ENCODE peak calls at places on chromosomes 2 and 18, in eight cellular contexts. M, U, R, O, S, F, V and T are unnamed samples. For H3K27me3, the result is how much of the 10 kb centered on the place peaks cover.

GRCh38 chr2:166106431-166107015 is 21.3 kb downstream of the SCN1A start:
- DNase-seq in O (no peak), F (no peak), R (peak), U (no peak), M (no peak), S (no peak), V (no peak), T (no peak)

GRCh38 chr18:5584751-5585417 is 41.1 kb upstream of the EPB41L3 start:
- DNase-seq in U (no peak), R (peak), M (no peak), S (no peak), V (no peak), O (no peak), F (no peak), T (no peak)

GRCh38 chr2:85888745-85889647 is at the start of gene ST3GAL5:
- DNase-seq in O (peak), U (peak), S (peak), R (peak), F (peak), M (peak), V (peak), T (peak)

GRCh38 chr2:64276417-64277095 is 132.3 kb upstream of the PELI1 start:
- DNase-seq in F (no peak), M (no peak), S (no peak), U (no peak), V (no peak), O (no peak), R (peak), T (no peak)

GRCh38 chr2:185947722-185948121 is 209.1 kb downstream of the FSIP2 start:
- DNase-seq in V (no peak), U (no peak), S (no peak), M (no peak), R (no peak), F (no peak), O (no peak), T (no peak)

GRCh38 chr2:159461076-159461475 is 155.3 kb downstream of the BAZ2B start:
- DNase-seq in S (no peak), U (no peak), F (no peak), V (no peak), O (no peak), M (no peak), R (no peak), T (no peak)

GRCh38 chr18:43847164-43848091 is 570.1 kb upstream of the SYT4 start:
- DNase-seq in R (no peak), U (no peak), M (no peak), F (no peak), S (no peak), V (no peak), O (no peak), T (no peak)

GRCh38 chr2:136653836-136654235 is 111.5 kb upstream of the THSD7B start:
- DNase-seq in V (no peak), R (no peak), U (peak), O (no peak), F (no peak), S (no peak), M (peak), T (no peak)

GRCh38 chr2:172986040-172986439 is 89.6 kb upstream of the MAP3K20 start:
- DNase-seq in U (no peak), M (no peak), R (no peak), F (no peak), S (no peak), V (no peak), O (no peak), T (no peak)

GRCh38 chr18:37476182-37476581 is 89.4 kb downstream of the CELF4 start:
- DNase-seq in F (no peak), S (no peak), O (no peak), U (no peak), R (peak), V (peak), M (no peak), T (peak)

GRCh38 chr2:128501700-128502099 is 183.0 kb upstream of the HS6ST1 start:
- DNase-seq in S (no peak), V (no peak), M (no peak), O (no peak), F (no peak), U (no peak), R (no peak), T (no peak)

GRCh38 chr2:175111200-175111657 is 56.8 kb downstream of the ATF2 start:
- DNase-seq in S (no peak), R (peak), O (no peak), F (peak), U (no peak), M (no peak), V (no peak), T (peak)

GRCh38 chr2:148048475-148049221 is 27.8 kb downstream of the MBD5 start:
- DNase-seq in F (peak), V (no peak), O (no peak), R (no peak), S (no peak), U (no peak), M (no peak), T (no peak)

GRCh38 chr2:190996338-190996946 is 17.5 kb downstream of the STAT1 start:
- DNase-seq in V (no peak), R (peak), F (no peak), O (no peak), S (peak), M (peak), U (no peak), T (peak)

GRCh38 chr18:58316943-58317342 is 272.9 kb downstream of the NEDD4L start:
- DNase-seq in R (peak), M (no peak), O (no peak), S (no peak), F (no peak), V (no peak), U (no peak), T (peak)

GRCh38 chr2:11722249-11723060 is 24.0 kb upstream of the LPIN1 start:
- DNase-seq in U (no peak), V (no peak), S (no peak), F (no peak), O (no peak), R (no peak), M (no peak), T (no peak)

GRCh38 chr18:72152935-72153334 is 391.2 kb downstream of the CBLN2 start:
- DNase-seq in V (no peak), M (no peak), U (no peak), R (no peak), S (no peak), O (no peak), F (no peak), T (no peak)

GRCh38 chr2:201887851-201888451 is 81.6 kb downstream of the CDK15 start:
- DNase-seq in V (no peak), F (no peak), U (no peak), M (no peak), O (no peak), R (no peak), S (no peak), T (no peak)

DNA sequence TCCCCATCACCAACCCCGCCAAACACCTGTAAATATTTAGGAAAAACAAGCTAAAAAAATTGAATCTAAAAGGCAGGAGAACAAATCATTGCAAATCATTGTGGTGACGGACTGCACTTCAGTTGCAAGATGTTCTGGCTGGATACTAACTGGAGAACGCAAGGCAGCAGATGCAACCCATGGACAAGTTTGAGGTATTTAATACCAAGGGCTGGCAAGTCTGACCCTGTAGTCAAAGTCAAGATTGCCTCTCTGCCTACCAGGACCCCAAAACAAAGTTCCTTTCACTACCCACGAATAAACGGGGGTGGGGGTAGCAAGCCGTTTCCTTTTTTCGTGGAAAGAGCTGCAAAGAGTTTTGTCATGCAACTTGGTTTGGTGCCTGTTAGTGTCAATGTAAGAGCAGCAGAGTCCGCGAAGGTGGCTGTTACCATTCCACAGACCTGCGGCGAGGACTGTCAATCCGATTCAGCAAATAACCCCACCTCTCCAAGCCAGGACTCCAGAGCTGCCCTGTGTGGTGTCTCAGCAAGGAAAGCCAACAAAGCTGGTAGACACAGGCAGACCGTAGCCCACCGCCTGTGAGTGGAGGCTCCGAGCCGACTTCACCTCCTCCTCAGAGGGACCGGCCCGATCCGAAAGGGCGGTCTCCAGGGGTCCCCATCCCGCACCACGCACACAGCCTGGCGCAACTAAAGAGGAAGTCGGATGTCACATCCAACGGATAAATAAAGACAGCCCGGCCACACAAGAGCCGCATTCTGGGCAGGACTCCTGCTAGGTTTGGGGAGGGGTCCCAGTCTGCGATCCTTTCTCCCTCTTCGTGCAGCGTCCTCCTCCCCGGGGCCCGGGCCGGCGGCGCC is 980 bp downstream of the ANKRD44 start:
- DNase-seq in V (peak), S (peak), R (peak), M (peak), O (peak), U (peak), F (no peak), T (peak)
- H3K27ac ChIP-seq in V (peak), S (peak), R (no peak), M (peak), O (peak), U (peak), F (peak), T (peak)

GRCh38 chr2:73174244-73174643 is 28.1 kb upstream of the NOTO start:
- DNase-seq in F (no peak), O (no peak), M (no peak), U (no peak), S (no peak), V (no peak), R (no peak), T (no peak)
- H3K27me3 ChIP-seq in F (under half), O (under half), M (under half), U (under half), S (under half), V (under half), R (under half), T (under half)

GRCh38 chr2:26970244-26970927 is at the start of gene MAPRE3:
- DNase-seq in S (peak), U (peak), R (peak), V (peak), F (no peak), O (peak), M (peak), T (peak)

GRCh38 chr2:26970928-26971627 is 641 bp downstream of the MAPRE3 start:
- DNase-seq in M (peak), R (peak), V (peak), F (no peak), S (no peak), U (peak), O (peak), T (no peak)

GRCh38 chr2:26974352-26974751 is 3.9 kb downstream of the MAPRE3 start:
- DNase-seq in S (no peak), U (no peak), M (no peak), F (no peak), R (no peak), V (no peak), O (no peak), T (no peak)

GRCh38 chr2:26969089-26969844 is 1.2 kb upstream of the MAPRE3 start:
- DNase-seq in R (no peak), F (no peak), O (no peak), S (no peak), V (no peak), M (no peak), U (no peak), T (no peak)

GRCh38 chr2:26971911-26972786 is 1.7 kb downstream of the MAPRE3 start:
- DNase-seq in F (no peak), V (no peak), O (no peak), U (no peak), M (peak), S (no peak), R (no peak), T (no peak)
- H3K4me3 ChIP-seq in F (no peak), V (no peak), O (no peak), U (no peak), M (no peak), S (no peak), R (no peak), T (no peak)

DNA sequence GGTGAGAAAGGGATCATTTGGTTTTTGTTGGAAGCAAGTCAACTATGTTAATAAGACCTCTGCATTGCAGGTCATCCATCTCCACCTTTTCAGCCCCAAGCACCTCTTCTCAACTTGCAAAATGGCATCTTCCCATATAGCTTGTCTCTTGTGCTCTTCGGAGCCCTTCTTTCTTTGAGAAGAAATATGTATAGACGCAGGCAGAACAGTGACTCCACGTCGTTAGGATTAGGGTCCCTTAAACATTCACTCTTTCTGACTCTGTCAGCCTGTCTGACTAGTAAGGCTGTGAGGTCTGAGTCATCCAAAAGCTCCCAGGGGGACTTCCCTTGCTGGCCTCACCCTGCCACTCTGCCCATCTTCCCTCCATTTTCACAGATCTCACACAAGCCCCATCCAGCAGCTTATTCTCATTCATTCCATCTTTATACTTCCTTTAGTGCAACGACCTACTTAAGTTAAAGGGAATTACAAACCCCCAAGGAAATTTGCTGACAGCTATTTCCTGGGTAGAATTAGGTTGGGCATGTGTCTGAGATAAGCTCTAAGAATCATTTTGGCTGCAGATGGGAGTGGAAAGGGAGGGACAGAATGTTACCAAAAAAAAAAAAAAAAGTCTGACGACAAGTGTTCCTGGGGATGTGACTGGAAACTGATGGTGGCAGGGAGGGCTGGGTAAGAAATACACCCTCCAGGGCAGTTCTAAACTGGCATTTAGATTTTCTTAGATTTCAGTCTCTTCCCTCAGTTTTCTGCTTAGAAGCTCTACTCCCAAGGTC is 37.7 kb upstream of the MEX3C start:
- DNase-seq in S (no peak), R (peak), F (no peak), V (no peak), U (no peak), M (no peak), O (no peak), T (no peak)
- H3K27ac ChIP-seq in S (no peak), R (no peak), F (no peak), V (no peak), U (no peak), M (no peak), O (no peak), T (no peak)

GRCh38 chr2:209523041-209523740 is 99.3 kb downstream of the MAP2 start:
- DNase-seq in S (no peak), R (no peak), O (no peak), F (no peak), V (no peak), M (no peak), U (no peak), T (no peak)

GRCh38 chr2:209512951-209513350 is 89.1 kb downstream of the MAP2 start:
- DNase-seq in M (no peak), U (no peak), F (no peak), V (no peak), O (no peak), R (no peak), S (no peak), T (no peak)

GRCh38 chr2:209519911-209520310 is 96.1 kb downstream of the MAP2 start:
- DNase-seq in V (no peak), U (no peak), F (no peak), R (no peak), S (no peak), O (no peak), M (no peak), T (no peak)

GRCh38 chr2:209519271-209519670 is 95.4 kb downstream of the MAP2 start:
- DNase-seq in S (no peak), V (no peak), F (no peak), M (no peak), U (no peak), O (no peak), R (peak), T (no peak)

GRCh38 chr2:209517436-209517835 is 93.6 kb downstream of the MAP2 start:
- DNase-seq in S (no peak), F (no peak), V (no peak), R (no peak), M (no peak), U (no peak), O (no peak), T (no peak)
- H3K27me3 ChIP-seq in S (under half), F (under half), V (under half), R (under half), M (under half), U (under half), O (under half), T (under half)